ENCODE peak calls at places on chromosomes 7 and 10, in four cellular contexts. I, R, E and G are unnamed samples.

GRCh38 chr7:151123485-151124204 is 37.4 kb downstream of the AGAP3 start:
- DNase-seq in I (peak; percentile 75), R (peak; percentile 90), E (peak; percentile 65), G (peak; percentile 86)

GRCh38 chr10:70735161-70735560 is 50.0 kb downstream of the TBATA start:
- DNase-seq in I (no peak), R (no peak), E (no peak), G (no peak)

GRCh38 chr7:25240340-25240739 is 12.1 kb upstream of the NPVF start:
- DNase-seq in I (no peak), R (no peak), E (no peak), G (peak; percentile 57)

GRCh38 chr7:12851142-12851541 is 163.7 kb downstream of the ARL4A start:
- DNase-seq in I (no peak), R (no peak), E (no peak), G (no peak)

GRCh38 chr10:124591123-124591495 is 129.5 kb downstream of the LHPP start:
- DNase-seq in I (no peak), R (no peak), E (no peak), G (no peak)

GRCh38 chr10:7300327-7300726 is 110.5 kb downstream of the SFMBT2 start:
- DNase-seq in I (peak; percentile 37), R (no peak), E (no peak), G (no peak)

GRCh38 chr10:98422182-98422581 is 7.2 kb upstream of the PYROXD2 start:
- DNase-seq in I (no peak), R (no peak), E (no peak), G (no peak)

GRCh38 chr10:71734797-71735196 is 15.2 kb upstream of the C10orf105 start:
- DNase-seq in I (no peak), R (no peak), E (no peak), G (no peak)

GRCh38 chr7:77791336-77791735 is 6.9 kb downstream of the TMEM60 start:
- DNase-seq in I (no peak), R (no peak), E (no peak), G (no peak)

GRCh38 chr10:131850490-131850880 is 50.3 kb upstream of the PPP2R2D start:
- DNase-seq in I (no peak), R (no peak), E (no peak), G (no peak)

GRCh38 chr10:101301111-101301731 is 52.7 kb upstream of the BTRC start:
- DNase-seq in I (peak; percentile 44), R (peak; percentile 52), E (peak; percentile 51), G (peak; percentile 66)

GRCh38 chr10:58023341-58024073 is 244.2 kb downstream of the IPMK start:
- DNase-seq in I (peak; percentile 90), R (no peak), E (peak; percentile 31), G (no peak)

GRCh38 chr10:65294329-65294728 is 1631.5 kb upstream of the LRRTM3 start:
- DNase-seq in I (no peak), R (no peak), E (no peak), G (no peak)

GRCh38 chr10:16643502-16643901 is 121.8 kb upstream of the C1QL3 start:
- DNase-seq in I (no peak), R (no peak), E (no peak), G (no peak)

GRCh38 chr7:93145324-93145723 is 2.9 kb downstream of the SAMD9L start:
- DNase-seq in I (no peak), R (no peak), E (no peak), G (no peak)

GRCh38 chr10:101020427-101020826 is 10.5 kb downstream of the PDZD7 start:
- DNase-seq in I (no peak), R (no peak), E (no peak), G (no peak)

GRCh38 chr10:102196893-102197292 is 29.2 kb upstream of the ELOVL3 start:
- DNase-seq in I (peak; percentile 23), R (no peak), E (no peak), G (no peak)

GRCh38 chr10:59143550-59143949 is 32.9 kb upstream of the PHYHIPL start:
- DNase-seq in I (no peak), R (no peak), E (no peak), G (no peak)

GRCh38 chr10:8402469-8403074 is 348.1 kb downstream of the GATA3 start:
- DNase-seq in I (no peak), R (no peak), E (no peak), G (no peak)

GRCh38 chr10:119413738-119414611 is 128.5 kb downstream of the RGS10 start:
- DNase-seq in I (peak; percentile 99), R (peak; percentile 32), E (no peak), G (peak; percentile 39)

GRCh38 chr10:1376384-1376945 is 320.3 kb downstream of the WDR37 start:
- DNase-seq in I (no peak), R (no peak), E (no peak), G (peak; percentile 1)

GRCh38 chr7:30923009-30923773 is 11.5 kb downstream of the AQP1 start:
- DNase-seq in I (no peak), R (peak; percentile 20), E (no peak), G (peak; percentile 15)

GRCh38 chr7:99379043-99379577 is 4.6 kb downstream of the ARPC1B start:
- DNase-seq in I (peak; percentile 88), R (peak; percentile 46), E (no peak), G (peak; percentile 67)

DNA sequence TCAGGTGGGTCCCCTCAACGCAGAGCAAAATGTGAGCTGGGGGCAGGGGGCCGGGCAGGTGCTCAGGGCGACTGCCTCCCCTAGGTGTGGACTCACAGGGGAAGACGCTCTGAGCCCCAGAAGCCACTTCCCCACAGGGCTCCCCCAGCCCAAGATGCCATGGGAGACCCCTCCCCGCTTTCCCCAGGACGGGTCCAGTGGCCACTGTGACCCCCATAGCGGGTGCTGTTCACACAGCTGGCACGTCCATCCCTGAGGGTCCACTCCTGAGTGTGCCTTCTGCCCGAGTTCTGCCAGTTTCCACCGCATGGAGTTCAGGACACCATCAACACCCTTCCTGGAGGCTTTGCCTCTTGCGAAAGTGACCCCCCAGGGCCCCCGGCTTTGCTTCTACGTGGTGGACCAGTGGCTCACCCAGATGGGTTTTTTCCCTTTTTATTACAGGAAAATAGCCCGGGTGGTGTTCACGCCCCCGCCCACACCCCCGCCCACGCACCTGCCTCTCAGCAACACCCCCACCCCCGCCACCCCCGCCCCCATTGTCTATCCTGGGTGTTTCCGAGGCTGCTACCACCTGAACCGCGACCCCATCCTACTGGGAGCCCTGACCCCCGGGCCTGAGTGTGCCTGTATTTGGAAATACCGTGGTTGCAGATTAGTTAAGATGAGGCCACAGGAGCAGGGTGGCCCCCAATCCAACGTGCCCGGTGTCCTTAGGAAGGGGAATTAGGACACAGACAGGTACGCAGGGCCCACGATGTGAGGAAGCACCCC is 32.0 kb downstream of the ADAP1 start:
- DNase-seq in I (no peak), R (peak; percentile 21), E (no peak), G (peak; percentile 7)
- H3K4me1 ChIP-seq in I (peaks cover 7% of the 10 kb centered on the region), R (peaks cover 40% of the 10 kb centered on the region), E (peaks cover 39% of the 10 kb centered on the region), G (no peaks in the 10 kb centered on the region)

GRCh38 chr7:65872776-65873581 is at the start of gene VKORC1L1:
- DNase-seq in I (peak; percentile 89), R (peak; percentile 96), E (peak; percentile 80), G (peak; percentile 98)
- H3K27ac ChIP-seq in I (peak within 1 kb of the TSS; percentile 93), R (peak within 1 kb of the TSS; percentile 89), E (peak within 1 kb of the TSS; percentile 65), G (peak within 1 kb of the TSS; percentile 50)

DNA sequence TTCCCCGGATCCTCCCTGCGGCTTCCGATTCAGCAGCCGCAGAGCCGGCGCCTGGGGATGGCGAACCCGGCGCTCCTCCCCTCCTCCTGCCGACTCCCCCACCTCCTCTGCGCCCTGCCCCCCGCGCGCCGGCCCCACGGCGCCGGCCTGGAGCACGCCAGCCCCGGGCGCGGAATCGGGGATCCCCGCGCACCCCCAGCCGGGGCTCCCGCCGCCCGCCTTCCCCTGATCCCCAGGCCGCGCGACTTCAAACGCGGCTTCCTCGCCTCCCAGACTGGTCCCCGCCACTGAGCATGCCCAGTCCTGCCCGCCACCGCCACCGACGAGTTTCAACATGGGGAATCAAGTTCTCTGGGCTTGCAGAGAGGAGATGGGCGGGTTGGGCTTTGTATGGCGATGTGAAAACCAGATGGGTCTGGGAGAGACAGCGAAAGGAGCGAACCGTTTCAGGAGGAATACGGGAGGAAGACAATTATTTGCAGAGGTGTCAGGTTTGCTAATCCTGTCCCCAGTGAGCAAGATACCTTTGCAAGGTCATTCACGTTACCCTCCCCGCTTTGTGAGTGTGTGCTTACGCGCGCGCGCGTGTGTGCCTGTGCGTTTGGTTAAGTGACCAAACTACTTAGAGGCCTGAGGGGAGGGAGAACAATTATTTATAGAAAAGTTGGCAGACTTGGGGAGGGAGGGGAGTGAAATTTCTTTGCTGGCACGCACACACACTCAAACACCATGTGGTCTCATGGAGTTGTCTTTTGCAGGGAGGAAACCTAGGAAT is at the start of gene PANK1:
- DNase-seq in I (peak; percentile 74), R (peak; percentile 78), E (peak; percentile 73), G (peak; percentile 83)
- TF ChIP-seq POLR2A in I (no peak), R (no peak), E (peak; percentile 77), G (peak; percentile 31)

GRCh38 chr10:114291076-114291475 is 52.0 kb downstream of the VWA2 start:
- DNase-seq in I (no peak), R (no peak), E (no peak), G (no peak)
- H3K4me1 ChIP-seq in I (no peaks in the 10 kb centered on the region), R (no peaks in the 10 kb centered on the region), E (no peaks in the 10 kb centered on the region), G (no peaks in the 10 kb centered on the region)

GRCh38 chr7:101911800-101912705 is 94.6 kb downstream of the CUX1 start:
- DNase-seq in I (peak; percentile 93), R (no peak), E (peak; percentile 63), G (peak; percentile 48)
- H3K27ac ChIP-seq in I (peak overlapping the region; percentile 86), R (peak overlapping the region; percentile 68), E (no peak overlapping the region), G (peak overlapping the region; percentile 5)

GRCh38 chr7:39510738-39511372 is 55.3 kb upstream of the YAE1 start:
- DNase-seq in I (peak; percentile 45), R (no peak), E (no peak), G (no peak)
- TF ChIP-seq POLR2A in I (no peak), R (no peak), E (no peak), G (no peak)

DNA sequence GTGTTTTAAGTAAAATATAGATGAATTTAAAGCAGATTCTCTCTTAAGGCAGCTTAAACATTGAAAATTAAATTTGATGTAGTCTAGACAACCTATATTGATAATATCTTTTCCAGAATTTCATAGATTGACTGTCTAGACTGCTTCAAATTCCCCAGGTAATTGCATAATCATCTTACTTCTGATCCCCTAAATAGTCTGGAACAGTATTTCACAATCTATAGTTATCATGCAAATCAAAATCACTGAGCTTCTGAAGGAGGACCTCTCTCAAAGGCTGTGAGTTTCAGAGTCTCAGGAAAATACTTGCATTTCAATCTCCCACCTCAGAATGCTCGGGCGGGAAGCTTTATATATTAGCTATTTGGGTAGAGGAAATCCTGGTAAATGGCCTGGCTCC is 87.3 kb downstream of the SEMA3A start:
- DNase-seq in I (no peak), R (no peak), E (no peak), G (no peak)
- H3K4me1 ChIP-seq in I (peaks cover 7% of the 10 kb centered on the region), R (no peaks in the 10 kb centered on the region), E (no peaks in the 10 kb centered on the region), G (no peaks in the 10 kb centered on the region)

GRCh38 chr10:29543715-29544114 is 91.1 kb downstream of the SVIL start:
- DNase-seq in I (no peak), R (no peak), E (no peak), G (no peak)

GRCh38 chr10:29545122-29545521 is 89.6 kb downstream of the SVIL start:
- DNase-seq in I (no peak), R (no peak), E (no peak), G (no peak)

GRCh38 chr10:29540016-29540415 is 94.8 kb downstream of the SVIL start:
- DNase-seq in I (no peak), R (no peak), E (no peak), G (peak; percentile 18)

GRCh38 chr10:29541826-29542225 is 92.9 kb downstream of the SVIL start:
- DNase-seq in I (no peak), R (no peak), E (no peak), G (no peak)

DNA sequence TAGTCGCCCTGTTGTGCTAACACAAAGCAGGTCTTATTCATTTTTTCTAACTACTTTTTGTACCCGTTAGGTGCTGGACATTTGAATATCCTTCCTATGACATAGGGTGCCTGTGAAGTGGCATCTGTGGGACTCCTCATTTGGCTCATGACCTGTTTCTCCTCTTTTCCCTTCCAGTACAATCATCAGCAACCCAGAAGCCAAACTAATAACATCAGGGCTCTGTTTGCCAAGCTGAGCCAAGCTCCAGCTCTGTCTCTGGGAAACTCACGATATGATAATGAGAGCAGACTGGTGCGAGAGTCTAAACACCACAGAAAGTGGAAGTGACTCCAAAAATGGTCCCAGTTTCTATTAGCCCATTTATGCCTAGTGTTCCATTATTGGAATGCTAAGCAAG is 92.0 kb downstream of the SVIL start:
- DNase-seq in I (no peak), R (no peak), E (no peak), G (no peak)
- H3K27ac ChIP-seq in I (no peak overlapping the region), R (no peak overlapping the region), E (no peak overlapping the region), G (no peak overlapping the region)